ENCODE peak calls at places on chromosomes 13 and 19, in six cellular contexts. Z is activated CD4-positive, alpha-beta T cell treated with anti-CD3 and anti-CD28 coated beads, Interleukin-2, amount 50 U/mL, for 24 hours; W is CD4-positive, alpha-beta T cell; I is adrenal gland; Q is NCI-H226; Y is GM12865. F is an unnamed sample.
A peak's percentile ranks its signal among the peaks of the same experiment; 100 is the strongest.

GRCh38 chr13:106911020-106911419 is 343.1 kb upstream of the ARGLU1 start:
- DNase-seq in Z (no peak), Y (no peak), Q (no peak), W (no peak), I (no peak), F (no peak)

GRCh38 chr13:30375436-30375835 is 46.9 kb upstream of the UBE2L5 start:
- DNase-seq in W (no peak), Y (peak; percentile 45), Q (no peak), Z (no peak), I (no peak), F (no peak)

GRCh38 chr19:46073268-46073922 is 32.6 kb upstream of the IGFL4 start:
- DNase-seq in Z (no peak), I (no peak), W (no peak), Q (peak; percentile 63), Y (no peak), F (no peak)

GRCh38 chr19:46844067-46844489 is 6.6 kb downstream of the AP2S1 start:
- DNase-seq in Z (no peak), W (no peak), Y (no peak), I (no peak), Q (peak; percentile 89), F (no peak)

GRCh38 chr13:76570485-76570884 is 315.7 kb downstream of the KCTD12 start:
- DNase-seq in Q (no peak), Y (no peak), W (no peak), I (no peak), Z (no peak), F (no peak)

GRCh38 chr13:29435125-29435911 is 160.2 kb downstream of the SLC7A1 start:
- DNase-seq in I (peak; percentile 3), Q (no peak), Y (no peak), W (no peak), Z (no peak), F (no peak)

GRCh38 chr19:35099155-35099896 is 16.3 kb upstream of the FXYD3 start:
- DNase-seq in W (no peak), I (no peak), Q (no peak), Z (no peak), Y (no peak), F (no peak)

GRCh38 chr19:5281588-5281987 is 59.0 kb downstream of the PTPRS start:
- DNase-seq in Q (no peak), W (no peak), I (peak; percentile 83), Y (no peak), Z (no peak), F (no peak)

GRCh38 chr13:29918845-29919244 is 68.4 kb upstream of the UBL3 start:
- DNase-seq in I (no peak), W (no peak), Y (no peak), Z (no peak), Q (peak; percentile 62), F (no peak)

F was measured in NB4.